ENCODE peak calls at places on chromosome 6, in four cellular contexts. One of them, this sample, is unnamed.

GRCh38 chr6:161921602-161922400 is 647.9 kb upstream of the AGPAT4 start:
- DNase-seq in stimulated activated CD4-positive, alpha-beta T cell treated with anti-CD3 and anti-CD28 coated beads, Interleukin-1b, Interleukin-23, amount 100 ng/mL, for 48 hours: no peak
- DNase-seq in posterior vena cava: no peak
- DNase-seq in MCF 10A: peak; percentile 78
- DNase-seq in this sample: no peak

GRCh38 chr6:42043787-42044475 is 6.4 kb upstream of the TAF8 start:
- DNase-seq in stimulated activated CD4-positive, alpha-beta T cell treated with anti-CD3 and anti-CD28 coated beads, Interleukin-1b, Interleukin-23, amount 100 ng/mL, for 48 hours: peak; percentile 94
- DNase-seq in posterior vena cava: peak; percentile 96
- DNase-seq in MCF 10A: peak; percentile 92
- DNase-seq in this sample: peak; percentile 81

GRCh38 chr6:170578909-170579308 is 5.5 kb downstream of the PDCD2 start:
- DNase-seq in stimulated activated CD4-positive, alpha-beta T cell treated with anti-CD3 and anti-CD28 coated beads, Interleukin-1b, Interleukin-23, amount 100 ng/mL, for 48 hours: no peak
- DNase-seq in posterior vena cava: no peak
- DNase-seq in MCF 10A: no peak
- DNase-seq in this sample: no peak

GRCh38 chr6:15509335-15509933 is 153.4 kb downstream of the DTNBP1 start:
- DNase-seq in stimulated activated CD4-positive, alpha-beta T cell treated with anti-CD3 and anti-CD28 coated beads, Interleukin-1b, Interleukin-23, amount 100 ng/mL, for 48 hours: no peak
- DNase-seq in posterior vena cava: peak; percentile 76
- DNase-seq in MCF 10A: no peak
- DNase-seq in this sample: no peak

GRCh38 chr6:148441454-148441911 is 98.8 kb downstream of the SASH1 start:
- DNase-seq in stimulated activated CD4-positive, alpha-beta T cell treated with anti-CD3 and anti-CD28 coated beads, Interleukin-1b, Interleukin-23, amount 100 ng/mL, for 48 hours: no peak
- DNase-seq in posterior vena cava: no peak
- DNase-seq in MCF 10A: peak; percentile 85
- DNase-seq in this sample: no peak

GRCh38 chr6:166032366-166033171 is 135.1 kb downstream of the TBXT start:
- DNase-seq in stimulated activated CD4-positive, alpha-beta T cell treated with anti-CD3 and anti-CD28 coated beads, Interleukin-1b, Interleukin-23, amount 100 ng/mL, for 48 hours: no peak
- DNase-seq in posterior vena cava: peak; percentile 85
- DNase-seq in MCF 10A: peak; percentile 61
- DNase-seq in this sample: no peak

GRCh38 chr6:90301816-90302215 is 5.2 kb upstream of the BACH2 start:
- DNase-seq in stimulated activated CD4-positive, alpha-beta T cell treated with anti-CD3 and anti-CD28 coated beads, Interleukin-1b, Interleukin-23, amount 100 ng/mL, for 48 hours: no peak
- DNase-seq in posterior vena cava: no peak
- DNase-seq in MCF 10A: no peak
- DNase-seq in this sample: no peak

GRCh38 chr6:148523051-148523450 is 180.4 kb downstream of the SASH1 start:
- DNase-seq in stimulated activated CD4-positive, alpha-beta T cell treated with anti-CD3 and anti-CD28 coated beads, Interleukin-1b, Interleukin-23, amount 100 ng/mL, for 48 hours: no peak
- DNase-seq in posterior vena cava: no peak
- DNase-seq in MCF 10A: peak; percentile 28
- DNase-seq in this sample: no peak

GRCh38 chr6:12119085-12119588 is 107.0 kb downstream of the HIVEP1 start:
- DNase-seq in stimulated activated CD4-positive, alpha-beta T cell treated with anti-CD3 and anti-CD28 coated beads, Interleukin-1b, Interleukin-23, amount 100 ng/mL, for 48 hours: peak; percentile 30
- DNase-seq in posterior vena cava: no peak
- DNase-seq in MCF 10A: no peak
- DNase-seq in this sample: no peak

GRCh38 chr6:90860822-90861601 is 274.1 kb upstream of the MAP3K7 start:
- DNase-seq in stimulated activated CD4-positive, alpha-beta T cell treated with anti-CD3 and anti-CD28 coated beads, Interleukin-1b, Interleukin-23, amount 100 ng/mL, for 48 hours: no peak
- DNase-seq in posterior vena cava: no peak
- DNase-seq in MCF 10A: peak; percentile 35
- DNase-seq in this sample: no peak

GRCh38 chr6:56693246-56693607 is 50.5 kb upstream of the DST start:
- DNase-seq in stimulated activated CD4-positive, alpha-beta T cell treated with anti-CD3 and anti-CD28 coated beads, Interleukin-1b, Interleukin-23, amount 100 ng/mL, for 48 hours: no peak
- DNase-seq in posterior vena cava: peak; percentile 97
- DNase-seq in MCF 10A: peak; percentile 91
- DNase-seq in this sample: no peak

GRCh38 chr6:81996414-81996813 is 243.9 kb upstream of the TENT5A start:
- DNase-seq in stimulated activated CD4-positive, alpha-beta T cell treated with anti-CD3 and anti-CD28 coated beads, Interleukin-1b, Interleukin-23, amount 100 ng/mL, for 48 hours: no peak
- DNase-seq in posterior vena cava: no peak
- DNase-seq in MCF 10A: peak; percentile 64
- DNase-seq in this sample: no peak

GRCh38 chr6:28207244-28208179 is 17.6 kb upstream of the ZSCAN9 start:
- DNase-seq in stimulated activated CD4-positive, alpha-beta T cell treated with anti-CD3 and anti-CD28 coated beads, Interleukin-1b, Interleukin-23, amount 100 ng/mL, for 48 hours: peak; percentile 27
- DNase-seq in posterior vena cava: no peak
- DNase-seq in MCF 10A: no peak
- DNase-seq in this sample: no peak

GRCh38 chr6:106745824-106746610 is 116.6 kb downstream of the QRSL1 start:
- DNase-seq in stimulated activated CD4-positive, alpha-beta T cell treated with anti-CD3 and anti-CD28 coated beads, Interleukin-1b, Interleukin-23, amount 100 ng/mL, for 48 hours: no peak
- DNase-seq in posterior vena cava: no peak
- DNase-seq in MCF 10A: peak; percentile 83
- DNase-seq in this sample: no peak

GRCh38 chr6:32954983-32955802 is 2.3 kb upstream of the HLA-DMA start:
- DNase-seq in stimulated activated CD4-positive, alpha-beta T cell treated with anti-CD3 and anti-CD28 coated beads, Interleukin-1b, Interleukin-23, amount 100 ng/mL, for 48 hours: no peak
- DNase-seq in posterior vena cava: no peak
- DNase-seq in MCF 10A: peak; percentile 43
- DNase-seq in this sample: no peak

GRCh38 chr6:82701341-82701740 is 337.7 kb downstream of the TPBG start:
- DNase-seq in stimulated activated CD4-positive, alpha-beta T cell treated with anti-CD3 and anti-CD28 coated beads, Interleukin-1b, Interleukin-23, amount 100 ng/mL, for 48 hours: no peak
- DNase-seq in posterior vena cava: no peak
- DNase-seq in MCF 10A: no peak
- DNase-seq in this sample: no peak

GRCh38 chr6:47034919-47035318 is 7.2 kb downstream of the ADGRF1 start:
- DNase-seq in stimulated activated CD4-positive, alpha-beta T cell treated with anti-CD3 and anti-CD28 coated beads, Interleukin-1b, Interleukin-23, amount 100 ng/mL, for 48 hours: no peak
- DNase-seq in posterior vena cava: no peak
- DNase-seq in MCF 10A: peak; percentile 98
- DNase-seq in this sample: peak; percentile 89

GRCh38 chr6:88380618-88381288 is 214.6 kb upstream of the CNR1 start:
- DNase-seq in stimulated activated CD4-positive, alpha-beta T cell treated with anti-CD3 and anti-CD28 coated beads, Interleukin-1b, Interleukin-23, amount 100 ng/mL, for 48 hours: no peak
- DNase-seq in posterior vena cava: no peak
- DNase-seq in MCF 10A: peak; percentile 56
- DNase-seq in this sample: no peak

This sample was measured in RWPE2.